ENCODE peak calls at places on chromosomes 7 and 10, in nine cellular contexts. A is GM04503; V is foreskin fibroblast; X is activated CD4-positive, alpha-beta T cell treated with anti-CD3 and anti-CD28 coated beads for 4 hours; I is keratinocyte; T is EL; E is neural progenitor cell; W is sigmoid colon; Z is stromal cell of bone marrow. H is an unnamed sample.

GRCh38 chr7:47638679-47639306 is 56.9 kb upstream of the TNS3 start:
- DNase-seq in I (no peak), T (no peak), X (no peak), Z (no peak), E (no peak), A (no peak), W (peak; percentile 94), V (no peak), H (no peak)

GRCh38 chr7:129498021-129498420 is 4.3 kb upstream of the SMKR1 start:
- DNase-seq in W (no peak), E (no peak), Z (no peak), X (no peak), V (no peak), T (no peak), A (no peak), I (no peak), H (no peak)

GRCh38 chr10:62689712-62690111 is 114.8 kb upstream of the ADO start:
- DNase-seq in V (no peak), E (no peak), X (no peak), W (no peak), T (no peak), Z (no peak), I (no peak), A (no peak), H (no peak)

GRCh38 chr7:47266131-47266706 is 315.7 kb downstream of the TNS3 start:
- DNase-seq in W (peak; percentile 76), A (peak; percentile 32), Z (peak; percentile 42), V (peak; percentile 82), E (peak; percentile 79), T (peak; percentile 72), I (no peak), X (no peak), H (peak; percentile 24)

GRCh38 chr7:44486693-44487092 is 3.8 kb downstream of the NUDCD3 start:
- DNase-seq in V (peak; percentile 40), I (peak; percentile 7), W (no peak), Z (peak; percentile 31), E (no peak), A (no peak), T (peak; percentile 13), X (no peak), H (no peak)

GRCh38 chr7:44282601-44283171 is 42.7 kb downstream of the CAMK2B start:
- DNase-seq in I (no peak), V (no peak), A (no peak), T (no peak), Z (no peak), W (peak; percentile 39), X (peak; percentile 0), E (no peak), H (no peak)

GRCh38 chr7:30143748-30144251 is 9.0 kb downstream of the MTURN start:
- DNase-seq in A (no peak), E (no peak), Z (no peak), I (no peak), T (peak; percentile 37), W (no peak), V (peak; percentile 79), X (no peak), H (no peak)

GRCh38 chr7:135801045-135801693 is 52.6 kb upstream of the FAM180A start:
- DNase-seq in E (peak; percentile 88), W (no peak), X (peak; percentile 24), Z (peak; percentile 46), T (peak; percentile 57), V (peak; percentile 80), A (no peak), I (no peak), H (no peak)

GRCh38 chr7:50956522-50957155 is 173.9 kb upstream of the GRB10 start:
- DNase-seq in A (no peak), T (no peak), Z (no peak), W (no peak), I (no peak), V (no peak), X (no peak), E (no peak), H (no peak)

GRCh38 chr7:96120856-96121255 is 201.0 kb downstream of the SLC25A13 start:
- DNase-seq in W (no peak), E (no peak), I (no peak), A (no peak), Z (no peak), X (no peak), T (no peak), V (peak; percentile 20), H (no peak)

GRCh38 chr10:73810735-73811465 is 498 bp downstream of the NDST2 start:
- DNase-seq in Z (no peak), V (peak; percentile 54), X (peak; percentile 59), A (no peak), I (no peak), T (peak; percentile 21), E (peak; percentile 61), W (no peak), H (peak; percentile 61)

GRCh38 chr7:100583132-100584045 is 2.5 kb downstream of the LRCH4 start:
- DNase-seq in E (no peak), Z (no peak), V (peak; percentile 55), A (no peak), T (peak; percentile 34), I (no peak), X (peak; percentile 58), W (peak; percentile 85), H (peak; percentile 70)

GRCh38 chr7:142385528-142386340 is 127.9 kb upstream of the PRSS58 start:
- DNase-seq in E (peak; percentile 54), A (peak; percentile 18), Z (peak; percentile 55), W (no peak), V (peak; percentile 87), T (peak; percentile 75), X (peak; percentile 15), I (peak; percentile 67), H (peak; percentile 52)

GRCh38 chr7:46568420-46569116 is 647.5 kb upstream of the IGFBP3 start:
- DNase-seq in T (no peak), V (peak; percentile 22), X (no peak), W (no peak), I (no peak), A (no peak), E (no peak), Z (no peak), H (no peak)

GRCh38 chr10:46556515-46557318 is at the start of gene GPRIN2:
- DNase-seq in I (no peak), Z (no peak), X (no peak), T (no peak), V (no peak), W (peak; percentile 72), A (no peak), E (peak; percentile 83), H (no peak)

GRCh38 chr10:62618576-62619408 is 185.7 kb upstream of the ADO start:
- DNase-seq in X (no peak), Z (peak; percentile 77), V (peak; percentile 89), I (no peak), W (peak; percentile 73), E (no peak), A (peak; percentile 78), T (peak; percentile 92), H (no peak)

GRCh38 chr10:119537953-119538630 is 4.4 kb downstream of the RGS10 start:
- DNase-seq in A (no peak), W (peak; percentile 47), E (no peak), I (no peak), X (no peak), T (no peak), Z (no peak), V (no peak), H (no peak)